ENCODE peak calls at places on chromosome 2, in nine cellular contexts. U, O, N, P, Q, F, G, Z and B are unnamed samples.

GRCh38 chr2:99694331-99694730 is 204.5 kb upstream of the REV1 start:
- DNase-seq in Z (no peak), O (no peak), N (no peak), F (no peak), U (no peak), G (no peak), Q (no peak), P (no peak), B (no peak)

GRCh38 chr2:161416633-161417427 is 733 bp downstream of the TBR1 start:
- DNase-seq in U (no peak), Z (no peak), G (no peak), P (no peak), F (no peak), O (no peak), N (no peak), Q (no peak), B (no peak)

GRCh38 chr2:26033270-26033768 is 565 bp upstream of the RAB10 start:
- DNase-seq in O (no peak), F (no peak), G (no peak), P (peak; percentile 45), U (peak; percentile 79), Q (peak; percentile 79), N (peak; percentile 63), Z (peak; percentile 92), B (no peak)

GRCh38 chr2:28566441-28567075 is 70.7 kb downstream of the PLB1 start:
- DNase-seq in U (peak; percentile 73), G (no peak), F (peak; percentile 94), Z (peak; percentile 78), P (peak; percentile 88), N (peak; percentile 91), O (peak; percentile 91), Q (peak; percentile 71), B (no peak)

GRCh38 chr2:157831573-157832315 is 44.4 kb downstream of the ACVR1 start:
- DNase-seq in Z (no peak), U (no peak), O (no peak), F (no peak), G (no peak), N (no peak), P (no peak), Q (no peak), B (no peak)

GRCh38 chr2:239858179-239858578 is 167.0 kb downstream of the NDUFA10 start:
- DNase-seq in F (no peak), U (no peak), G (no peak), Q (no peak), Z (no peak), P (peak; percentile 6), O (no peak), N (no peak), B (no peak)

GRCh38 chr2:73588177-73588576 is 54.0 kb downstream of the NAT8 start:
- DNase-seq in Q (no peak), N (no peak), F (no peak), G (no peak), Z (no peak), P (no peak), O (no peak), U (no peak), B (no peak)

GRCh38 chr2:107591541-107591940 is 235.2 kb upstream of the RGPD4 start:
- DNase-seq in U (no peak), O (no peak), N (no peak), G (no peak), F (no peak), P (no peak), Z (no peak), Q (peak; percentile 9), B (no peak)

GRCh38 chr2:239305222-239305575 is 95.6 kb downstream of the HDAC4 start:
- DNase-seq in P (no peak), G (no peak), F (no peak), O (no peak), Z (no peak), U (no peak), Q (no peak), N (no peak), B (no peak)

GRCh38 chr2:38039111-38039510 is 36.8 kb downstream of the CYP1B1 start:
- DNase-seq in U (no peak), Z (no peak), P (no peak), G (no peak), Q (peak; percentile 85), O (no peak), F (no peak), N (no peak), B (no peak)

GRCh38 chr2:8452979-8453903 is 228.6 kb upstream of the ID2 start:
- DNase-seq in G (no peak), P (no peak), Z (no peak), N (no peak), O (no peak), Q (peak; percentile 15), F (no peak), U (no peak), B (no peak)

GRCh38 chr2:191539068-191539467 is 138.9 kb upstream of the NABP1 start:
- DNase-seq in F (peak; percentile 41), G (no peak), Q (peak; percentile 54), N (no peak), Z (peak; percentile 14), U (no peak), P (no peak), O (peak; percentile 18), B (no peak)

GRCh38 chr2:2332381-2332780 is 1.3 kb upstream of the MYT1L start:
- DNase-seq in Z (no peak), F (no peak), P (no peak), U (no peak), G (no peak), O (no peak), Q (no peak), N (no peak), B (no peak)

GRCh38 chr2:30293303-30293912 is 62.1 kb downstream of the LBH start:
- DNase-seq in Q (peak; percentile 68), N (no peak), Z (peak; percentile 83), O (no peak), F (peak; percentile 31), U (peak; percentile 3), G (no peak), P (no peak), B (peak; percentile 96)

GRCh38 chr2:150639917-150640538 is 152.6 kb upstream of the RND3 start:
- DNase-seq in F (no peak), G (no peak), N (no peak), U (no peak), Q (no peak), O (no peak), Z (no peak), P (no peak), B (no peak)

GRCh38 chr2:165016772-165017411 is 61.6 kb upstream of the SLC38A11 start:
- DNase-seq in O (no peak), G (no peak), N (no peak), Q (peak; percentile 59), F (peak; percentile 9), U (no peak), P (no peak), Z (peak; percentile 47), B (no peak)

GRCh38 chr2:102114290-102114721 is 28.2 kb upstream of the IL1R1 start:
- DNase-seq in Q (peak; percentile 74), F (no peak), Z (no peak), G (no peak), U (no peak), P (no peak), O (no peak), N (no peak), B (peak; percentile 80)

GRCh38 chr2:237464757-237465391 is 22.2 kb upstream of the MLPH start:
- DNase-seq in G (no peak), U (no peak), Q (no peak), F (no peak), O (no peak), Z (no peak), N (no peak), P (no peak), B (no peak)